ENCODE peak calls at places on chromosomes 7 and 10, in five cellular contexts. One of them, this sample, is unnamed.

GRCh38 chr10:123156091-123156490 is 1.9 kb downstream of the BUB3 start:
- DNase-seq in astrocyte of the spinal cord: no peak
- DNase-seq in CD8-positive, alpha-beta T cell: no peak
- DNase-seq in fibroblast of mammary gland: peak
- DNase-seq in fibroblast of lung: no peak
- DNase-seq in this sample: no peak

GRCh38 chr7:79619216-79619615 is 165.7 kb upstream of the MAGI2 start:
- DNase-seq in fibroblast of lung: no peak
- DNase-seq in astrocyte of the spinal cord: no peak
- DNase-seq in CD8-positive, alpha-beta T cell: no peak
- DNase-seq in fibroblast of mammary gland: no peak
- DNase-seq in this sample: no peak

GRCh38 chr10:114704720-114705119 is 46.6 kb upstream of the ABLIM1 start:
- DNase-seq in fibroblast of mammary gland: no peak
- DNase-seq in astrocyte of the spinal cord: no peak
- DNase-seq in fibroblast of lung: no peak
- DNase-seq in CD8-positive, alpha-beta T cell: no peak
- DNase-seq in this sample: no peak

GRCh38 chr7:143494622-143495021 is 16.9 kb downstream of the TAS2R41 start:
- DNase-seq in CD8-positive, alpha-beta T cell: no peak
- DNase-seq in fibroblast of lung: no peak
- DNase-seq in fibroblast of mammary gland: no peak
- DNase-seq in astrocyte of the spinal cord: no peak
- DNase-seq in this sample: no peak

GRCh38 chr7:29400435-29400834 is 163.2 kb upstream of the PRR15 start:
- DNase-seq in astrocyte of the spinal cord: no peak
- DNase-seq in fibroblast of lung: no peak
- DNase-seq in CD8-positive, alpha-beta T cell: no peak
- DNase-seq in fibroblast of mammary gland: no peak
- DNase-seq in this sample: no peak

GRCh38 chr7:135210818-135211178 is 528 bp downstream of the WDR91 start:
- DNase-seq in CD8-positive, alpha-beta T cell: no peak
- DNase-seq in fibroblast of lung: peak
- DNase-seq in fibroblast of mammary gland: peak
- DNase-seq in astrocyte of the spinal cord: peak
- DNase-seq in this sample: no peak

GRCh38 chr10:24556746-24557742 is 166.6 kb downstream of the ARHGAP21 start:
- DNase-seq in fibroblast of mammary gland: peak
- DNase-seq in astrocyte of the spinal cord: peak
- DNase-seq in CD8-positive, alpha-beta T cell: peak
- DNase-seq in fibroblast of lung: peak
- DNase-seq in this sample: no peak

GRCh38 chr7:73937014-73937413 is 76.1 kb downstream of the TMEM270 start:
- DNase-seq in fibroblast of mammary gland: peak
- DNase-seq in CD8-positive, alpha-beta T cell: no peak
- DNase-seq in astrocyte of the spinal cord: no peak
- DNase-seq in fibroblast of lung: peak
- DNase-seq in this sample: no peak

GRCh38 chr10:21493841-21494220 is 31.7 kb downstream of the SKIDA1 start:
- DNase-seq in fibroblast of mammary gland: no peak
- DNase-seq in fibroblast of lung: no peak
- DNase-seq in astrocyte of the spinal cord: no peak
- DNase-seq in CD8-positive, alpha-beta T cell: no peak
- DNase-seq in this sample: no peak

GRCh38 chr7:106065560-106066500 is 46.3 kb downstream of the SYPL1 start:
- DNase-seq in fibroblast of lung: no peak
- DNase-seq in astrocyte of the spinal cord: peak
- DNase-seq in CD8-positive, alpha-beta T cell: no peak
- DNase-seq in fibroblast of mammary gland: peak
- DNase-seq in this sample: no peak

GRCh38 chr7:66845382-66846095 is 75.5 kb upstream of the TMEM248 start:
- DNase-seq in fibroblast of lung: peak
- DNase-seq in fibroblast of mammary gland: no peak
- DNase-seq in astrocyte of the spinal cord: no peak
- DNase-seq in CD8-positive, alpha-beta T cell: no peak
- DNase-seq in this sample: no peak

GRCh38 chr7:1994931-1995330 is 237.8 kb downstream of the MAD1L1 start:
- DNase-seq in CD8-positive, alpha-beta T cell: no peak
- DNase-seq in fibroblast of lung: no peak
- DNase-seq in astrocyte of the spinal cord: no peak
- DNase-seq in fibroblast of mammary gland: no peak
- DNase-seq in this sample: no peak

GRCh38 chr10:5485290-5485689 is 14.1 kb downstream of the CALML5 start:
- DNase-seq in fibroblast of mammary gland: no peak
- DNase-seq in CD8-positive, alpha-beta T cell: no peak
- DNase-seq in astrocyte of the spinal cord: no peak
- DNase-seq in fibroblast of lung: no peak
- DNase-seq in this sample: no peak

GRCh38 chr7:69833964-69834363 is 235.7 kb downstream of the AUTS2 start:
- DNase-seq in fibroblast of mammary gland: no peak
- DNase-seq in fibroblast of lung: no peak
- DNase-seq in CD8-positive, alpha-beta T cell: no peak
- DNase-seq in astrocyte of the spinal cord: no peak
- DNase-seq in this sample: no peak

GRCh38 chr7:28512648-28513435 is 100.5 kb downstream of the CREB5 start:
- DNase-seq in astrocyte of the spinal cord: no peak
- DNase-seq in CD8-positive, alpha-beta T cell: no peak
- DNase-seq in fibroblast of lung: no peak
- DNase-seq in fibroblast of mammary gland: no peak
- DNase-seq in this sample: no peak

GRCh38 chr7:5508698-5509097 is 85.1 kb upstream of the TNRC18 start:
- DNase-seq in fibroblast of mammary gland: no peak
- DNase-seq in CD8-positive, alpha-beta T cell: no peak
- DNase-seq in astrocyte of the spinal cord: no peak
- DNase-seq in fibroblast of lung: no peak
- DNase-seq in this sample: no peak

GRCh38 chr7:106421181-106421762 is 136.5 kb upstream of the NAMPT start:
- DNase-seq in fibroblast of lung: peak
- DNase-seq in CD8-positive, alpha-beta T cell: no peak
- DNase-seq in astrocyte of the spinal cord: peak
- DNase-seq in fibroblast of mammary gland: peak
- DNase-seq in this sample: no peak

GRCh38 chr7:418636-419280 is 100.9 kb downstream of the PDGFA start:
- DNase-seq in fibroblast of lung: no peak
- DNase-seq in fibroblast of mammary gland: no peak
- DNase-seq in CD8-positive, alpha-beta T cell: no peak
- DNase-seq in astrocyte of the spinal cord: no peak
- DNase-seq in this sample: no peak

GRCh38 chr7:45224832-45225231 is 67.2 kb downstream of the RAMP3 start:
- DNase-seq in CD8-positive, alpha-beta T cell: no peak
- DNase-seq in astrocyte of the spinal cord: no peak
- DNase-seq in fibroblast of mammary gland: no peak
- DNase-seq in fibroblast of lung: no peak
- DNase-seq in this sample: no peak

GRCh38 chr7:27110163-27110976 is 7.9 kb upstream of the HOXA2 start:
- DNase-seq in CD8-positive, alpha-beta T cell: no peak
- DNase-seq in fibroblast of mammary gland: peak
- DNase-seq in fibroblast of lung: peak
- DNase-seq in astrocyte of the spinal cord: peak
- DNase-seq in this sample: peak

GRCh38 chr10:132372516-132373095 is 24.4 kb upstream of the PWWP2B start:
- DNase-seq in astrocyte of the spinal cord: no peak
- DNase-seq in fibroblast of lung: no peak
- DNase-seq in CD8-positive, alpha-beta T cell: no peak
- DNase-seq in fibroblast of mammary gland: no peak
- DNase-seq in this sample: no peak

GRCh38 chr7:107386543-107386900 is 83.3 kb upstream of the GPR22 start:
- DNase-seq in fibroblast of lung: peak
- DNase-seq in fibroblast of mammary gland: no peak
- DNase-seq in astrocyte of the spinal cord: no peak
- DNase-seq in CD8-positive, alpha-beta T cell: no peak
- DNase-seq in this sample: no peak

GRCh38 chr7:134690016-134690415 is 43.4 kb downstream of the BPGM start:
- DNase-seq in CD8-positive, alpha-beta T cell: no peak
- DNase-seq in astrocyte of the spinal cord: peak
- DNase-seq in fibroblast of mammary gland: peak
- DNase-seq in fibroblast of lung: peak
- DNase-seq in this sample: no peak

GRCh38 chr10:52597189-52597863 is 175.3 kb downstream of the MBL2 start:
- DNase-seq in fibroblast of lung: peak
- DNase-seq in CD8-positive, alpha-beta T cell: no peak
- DNase-seq in fibroblast of mammary gland: no peak
- DNase-seq in astrocyte of the spinal cord: no peak
- DNase-seq in this sample: no peak

GRCh38 chr10:43377393-43377883 is 6.0 kb downstream of the FXYD4 start:
- DNase-seq in fibroblast of lung: no peak
- DNase-seq in CD8-positive, alpha-beta T cell: no peak
- DNase-seq in astrocyte of the spinal cord: no peak
- DNase-seq in fibroblast of mammary gland: no peak
- DNase-seq in this sample: no peak
- TF ChIP-seq CTCF in fibroblast of lung: no peak
- TF ChIP-seq CTCF in CD8-positive, alpha-beta T cell: no peak
- TF ChIP-seq CTCF in astrocyte of the spinal cord: no peak
- TF ChIP-seq CTCF in fibroblast of mammary gland: no peak
- TF ChIP-seq CTCF in this sample: peak

DNA sequence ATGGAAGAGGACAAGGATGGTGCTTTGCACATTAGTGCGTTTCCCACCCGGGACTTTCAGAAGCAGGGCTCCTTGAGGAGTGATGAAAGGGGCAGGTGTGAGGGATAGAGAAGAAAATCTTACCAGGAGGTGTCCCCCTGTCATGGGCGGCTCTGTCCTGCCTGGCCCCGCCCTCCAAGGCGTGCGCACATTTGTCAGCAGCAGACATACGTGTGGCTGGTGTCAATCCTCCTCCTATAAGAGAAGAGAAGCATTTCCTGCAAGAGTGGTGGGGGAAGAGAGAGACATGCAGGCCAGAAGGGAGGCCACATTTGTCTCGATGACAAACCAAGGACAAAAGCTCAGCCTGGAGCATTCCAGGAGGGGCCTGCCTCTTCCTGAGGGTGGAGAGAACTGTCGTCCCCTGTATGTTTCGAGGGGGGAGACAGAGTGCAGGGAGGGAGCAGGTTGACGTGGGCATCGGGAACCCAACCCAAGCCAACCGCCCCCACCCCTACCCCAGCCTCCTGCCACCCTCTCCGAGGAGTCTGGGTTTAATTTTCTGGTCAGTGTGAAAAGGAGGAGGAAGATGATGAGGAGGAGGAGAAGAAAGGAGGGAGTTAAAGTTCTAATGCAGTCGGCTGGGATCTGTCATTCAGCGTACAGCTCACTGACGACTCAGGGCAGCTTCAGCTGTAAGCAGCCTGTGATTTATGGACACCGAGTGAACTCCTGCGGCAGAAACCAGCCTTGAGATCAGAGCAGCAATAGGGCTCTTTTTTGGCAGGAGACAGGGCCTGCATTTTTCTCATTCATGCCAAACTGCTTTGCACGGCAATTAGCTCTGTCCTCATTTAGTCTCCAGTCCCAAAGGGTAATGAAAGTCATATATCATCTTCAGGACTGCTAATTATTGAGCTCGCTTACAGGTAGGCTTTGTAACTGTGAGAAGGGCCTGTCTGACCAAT is 47.7 kb upstream of the COMTD1 start:
- DNase-seq in CD8-positive, alpha-beta T cell: no peak
- DNase-seq in fibroblast of mammary gland: peak
- DNase-seq in fibroblast of lung: peak
- DNase-seq in astrocyte of the spinal cord: peak
- DNase-seq in this sample: peak
- TF ChIP-seq CTCF in CD8-positive, alpha-beta T cell: no peak
- TF ChIP-seq CTCF in fibroblast of mammary gland: no peak
- TF ChIP-seq CTCF in fibroblast of lung: no peak
- TF ChIP-seq CTCF in astrocyte of the spinal cord: no peak
- TF ChIP-seq CTCF in this sample: no peak

GRCh38 chr10:2387261-2387660 is 649.9 kb upstream of the ADARB2 start:
- DNase-seq in astrocyte of the spinal cord: no peak
- DNase-seq in fibroblast of lung: no peak
- DNase-seq in fibroblast of mammary gland: no peak
- DNase-seq in CD8-positive, alpha-beta T cell: no peak
- DNase-seq in this sample: no peak

GRCh38 chr10:2387672-2388071 is 650.3 kb upstream of the ADARB2 start:
- DNase-seq in fibroblast of mammary gland: no peak
- DNase-seq in CD8-positive, alpha-beta T cell: no peak
- DNase-seq in fibroblast of lung: no peak
- DNase-seq in astrocyte of the spinal cord: no peak
- DNase-seq in this sample: no peak

DNA sequence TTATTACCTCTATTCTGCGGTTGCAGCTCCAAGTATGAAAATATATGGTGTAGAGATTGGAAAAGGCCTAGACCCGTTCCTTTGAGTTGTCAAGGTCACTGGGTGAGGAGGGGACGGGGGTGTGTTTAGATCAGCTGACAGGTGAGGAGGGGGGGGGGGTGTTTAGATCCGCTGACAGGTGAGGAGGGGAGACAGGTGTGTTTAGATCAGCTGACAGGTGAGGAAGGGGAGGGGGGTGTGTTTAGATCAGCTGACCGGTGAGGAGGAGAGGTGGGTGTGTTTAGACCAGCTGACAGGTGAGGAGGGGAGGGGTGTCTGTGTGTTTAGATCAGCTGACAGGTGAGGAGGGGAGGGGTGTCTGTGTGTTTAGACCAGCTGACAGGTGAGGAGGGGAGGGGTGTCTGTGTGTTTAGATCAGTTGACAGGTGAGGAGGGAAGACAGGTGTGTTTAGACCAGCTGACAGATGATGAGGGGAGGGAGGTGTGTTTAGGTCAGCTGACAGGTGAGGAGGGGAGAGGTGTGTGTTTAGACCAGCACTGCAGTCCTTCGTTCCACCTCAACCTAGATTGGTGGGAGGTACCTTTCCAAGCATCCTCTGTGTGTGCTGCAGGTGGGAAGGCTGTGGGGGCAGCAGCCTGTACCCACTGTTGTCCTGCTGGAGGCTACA is 655.0 kb upstream of the ADARB2 start:
- DNase-seq in fibroblast of mammary gland: no peak
- DNase-seq in astrocyte of the spinal cord: no peak
- DNase-seq in fibroblast of lung: no peak
- DNase-seq in CD8-positive, alpha-beta T cell: no peak
- DNase-seq in this sample: no peak
- TF ChIP-seq CTCF in fibroblast of mammary gland: no peak
- TF ChIP-seq CTCF in astrocyte of the spinal cord: no peak
- TF ChIP-seq CTCF in fibroblast of lung: no peak
- TF ChIP-seq CTCF in CD8-positive, alpha-beta T cell: no peak
- TF ChIP-seq CTCF in this sample: no peak

DNA sequence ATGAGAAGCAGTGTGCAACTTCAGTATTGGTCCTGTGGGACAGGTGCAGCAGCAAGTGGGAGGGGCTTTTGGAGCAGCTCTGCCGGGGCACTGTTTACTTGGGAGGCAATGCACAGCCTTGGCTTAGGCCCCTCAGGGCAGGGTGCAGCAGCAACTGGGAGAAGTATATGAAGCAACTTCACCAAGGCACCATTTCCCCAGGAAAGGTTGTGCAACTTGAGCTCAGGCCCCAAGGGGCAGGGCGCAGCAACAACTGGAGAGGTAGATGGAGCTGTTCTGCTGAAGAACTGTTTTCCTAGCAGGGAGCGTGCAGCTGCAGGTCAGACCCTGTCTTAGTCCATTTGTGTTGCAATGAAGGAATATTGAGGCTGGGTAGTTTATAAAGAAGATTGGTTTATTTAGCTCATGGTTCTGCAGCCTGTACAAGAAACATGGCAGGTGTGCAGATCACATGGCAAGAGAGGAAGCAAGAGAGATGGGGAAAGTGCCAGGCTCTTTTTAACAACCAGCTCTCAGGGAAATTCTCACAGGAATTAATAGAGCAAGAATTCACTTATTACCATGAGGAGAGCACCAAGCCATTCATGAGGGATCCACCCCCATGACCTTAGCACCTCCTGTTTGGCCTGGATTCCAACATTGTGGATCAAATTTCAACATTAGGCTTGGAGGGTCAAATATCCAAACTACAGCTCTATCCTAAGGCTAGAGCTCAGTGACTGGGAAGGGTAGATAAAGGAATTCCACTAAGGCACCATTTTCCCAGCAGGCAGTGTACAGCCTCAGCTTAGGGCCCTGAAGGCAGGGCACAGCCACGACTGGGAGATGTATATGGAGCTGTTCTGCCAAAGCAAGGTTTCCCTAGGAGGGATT is 10.9 kb downstream of the GPR141 start:
- DNase-seq in CD8-positive, alpha-beta T cell: no peak
- DNase-seq in fibroblast of lung: no peak
- DNase-seq in astrocyte of the spinal cord: no peak
- DNase-seq in fibroblast of mammary gland: no peak
- DNase-seq in this sample: no peak
- TF ChIP-seq CTCF in CD8-positive, alpha-beta T cell: no peak
- TF ChIP-seq CTCF in fibroblast of lung: no peak
- TF ChIP-seq CTCF in astrocyte of the spinal cord: no peak
- TF ChIP-seq CTCF in fibroblast of mammary gland: no peak
- TF ChIP-seq CTCF in this sample: no peak